ENCODE peak calls at places on chromosome 22, in ten cellular contexts. One of them, this sample, is unnamed.

GRCh38 chr22:32803020-32803758 is 1.7 kb downstream of the TIMP3 start:
- DNase-seq in AG09319: no peak
- DNase-seq in EH: peak
- DNase-seq in activated T-cell treated with anti-CD3 and anti-CD28 coated beads, Interleukin-2, amount 50 U/mL, for 1 hour: no peak
- DNase-seq in posterior vena cava: no peak
- DNase-seq in kidney: no peak
- DNase-seq in activated CD4-positive, alpha-beta T cell treated with anti-CD3 and anti-CD28 coated beads for 36 hours: no peak
- DNase-seq in fibroblast of lung: peak
- DNase-seq in spleen: no peak
- DNase-seq in stimulated activated CD8-positive, alpha-beta memory T cell treated with anti-CD3 and anti-CD28 coated beads, Interleukin-4, amount 100 ng/mL, for 24 hours: no peak
- DNase-seq in this sample: no peak

GRCh38 chr22:42895087-42895486 is 38.0 kb upstream of the ARFGAP3 start:
- DNase-seq in AG09319: no peak
- DNase-seq in EH: no peak
- DNase-seq in activated T-cell treated with anti-CD3 and anti-CD28 coated beads, Interleukin-2, amount 50 U/mL, for 1 hour: no peak
- DNase-seq in posterior vena cava: no peak
- DNase-seq in kidney: no peak
- DNase-seq in activated CD4-positive, alpha-beta T cell treated with anti-CD3 and anti-CD28 coated beads for 36 hours: peak
- DNase-seq in fibroblast of lung: no peak
- DNase-seq in spleen: no peak
- DNase-seq in stimulated activated CD8-positive, alpha-beta memory T cell treated with anti-CD3 and anti-CD28 coated beads, Interleukin-4, amount 100 ng/mL, for 24 hours: peak
- DNase-seq in this sample: no peak

GRCh38 chr22:45640941-45641621 is 30.6 kb upstream of the ATXN10 start:
- DNase-seq in AG09319: no peak
- DNase-seq in EH: no peak
- DNase-seq in activated T-cell treated with anti-CD3 and anti-CD28 coated beads, Interleukin-2, amount 50 U/mL, for 1 hour: no peak
- DNase-seq in posterior vena cava: peak
- DNase-seq in kidney: no peak
- DNase-seq in activated CD4-positive, alpha-beta T cell treated with anti-CD3 and anti-CD28 coated beads for 36 hours: no peak
- DNase-seq in fibroblast of lung: no peak
- DNase-seq in spleen: no peak
- DNase-seq in stimulated activated CD8-positive, alpha-beta memory T cell treated with anti-CD3 and anti-CD28 coated beads, Interleukin-4, amount 100 ng/mL, for 24 hours: no peak
- DNase-seq in this sample: peak

GRCh38 chr22:42939941-42940653 is 74.9 kb downstream of the PACSIN2 start:
- DNase-seq in AG09319: no peak
- DNase-seq in EH: peak
- DNase-seq in activated T-cell treated with anti-CD3 and anti-CD28 coated beads, Interleukin-2, amount 50 U/mL, for 1 hour: no peak
- DNase-seq in posterior vena cava: no peak
- DNase-seq in kidney: peak
- DNase-seq in activated CD4-positive, alpha-beta T cell treated with anti-CD3 and anti-CD28 coated beads for 36 hours: no peak
- DNase-seq in fibroblast of lung: peak
- DNase-seq in spleen: no peak
- DNase-seq in stimulated activated CD8-positive, alpha-beta memory T cell treated with anti-CD3 and anti-CD28 coated beads, Interleukin-4, amount 100 ng/mL, for 24 hours: no peak
- DNase-seq in this sample: peak

GRCh38 chr22:46547179-46547882 is 9.9 kb upstream of the CELSR1 start:
- DNase-seq in AG09319: no peak
- DNase-seq in EH: peak
- DNase-seq in activated T-cell treated with anti-CD3 and anti-CD28 coated beads, Interleukin-2, amount 50 U/mL, for 1 hour: no peak
- DNase-seq in posterior vena cava: peak
- DNase-seq in kidney: peak
- DNase-seq in activated CD4-positive, alpha-beta T cell treated with anti-CD3 and anti-CD28 coated beads for 36 hours: no peak
- DNase-seq in fibroblast of lung: peak
- DNase-seq in spleen: peak
- DNase-seq in stimulated activated CD8-positive, alpha-beta memory T cell treated with anti-CD3 and anti-CD28 coated beads, Interleukin-4, amount 100 ng/mL, for 24 hours: no peak
- DNase-seq in this sample: no peak

GRCh38 chr22:37636186-37636948 is 3.1 kb upstream of the SH3BP1 start:
- DNase-seq in AG09319: no peak
- DNase-seq in EH: peak
- DNase-seq in activated T-cell treated with anti-CD3 and anti-CD28 coated beads, Interleukin-2, amount 50 U/mL, for 1 hour: no peak
- DNase-seq in posterior vena cava: no peak
- DNase-seq in kidney: no peak
- DNase-seq in activated CD4-positive, alpha-beta T cell treated with anti-CD3 and anti-CD28 coated beads for 36 hours: peak
- DNase-seq in fibroblast of lung: peak
- DNase-seq in spleen: peak
- DNase-seq in stimulated activated CD8-positive, alpha-beta memory T cell treated with anti-CD3 and anti-CD28 coated beads, Interleukin-4, amount 100 ng/mL, for 24 hours: no peak
- DNase-seq in this sample: no peak

GRCh38 chr22:35258144-35258988 is 1.1 kb downstream of the HMGXB4 start:
- DNase-seq in AG09319: no peak
- DNase-seq in EH: peak
- DNase-seq in activated T-cell treated with anti-CD3 and anti-CD28 coated beads, Interleukin-2, amount 50 U/mL, for 1 hour: no peak
- DNase-seq in posterior vena cava: no peak
- DNase-seq in kidney: no peak
- DNase-seq in activated CD4-positive, alpha-beta T cell treated with anti-CD3 and anti-CD28 coated beads for 36 hours: peak
- DNase-seq in fibroblast of lung: peak
- DNase-seq in spleen: no peak
- DNase-seq in stimulated activated CD8-positive, alpha-beta memory T cell treated with anti-CD3 and anti-CD28 coated beads, Interleukin-4, amount 100 ng/mL, for 24 hours: no peak
- DNase-seq in this sample: no peak

GRCh38 chr22:23137905-23138520 is 3.8 kb downstream of the RSPH14 start:
- DNase-seq in AG09319: no peak
- DNase-seq in EH: peak
- DNase-seq in activated T-cell treated with anti-CD3 and anti-CD28 coated beads, Interleukin-2, amount 50 U/mL, for 1 hour: peak
- DNase-seq in posterior vena cava: no peak
- DNase-seq in kidney: no peak
- DNase-seq in activated CD4-positive, alpha-beta T cell treated with anti-CD3 and anti-CD28 coated beads for 36 hours: peak
- DNase-seq in fibroblast of lung: no peak
- DNase-seq in spleen: no peak
- DNase-seq in stimulated activated CD8-positive, alpha-beta memory T cell treated with anti-CD3 and anti-CD28 coated beads, Interleukin-4, amount 100 ng/mL, for 24 hours: no peak
- DNase-seq in this sample: no peak

GRCh38 chr22:29030618-29031235 is 30.9 kb downstream of the C22orf31 start:
- DNase-seq in AG09319: no peak
- DNase-seq in EH: peak
- DNase-seq in activated T-cell treated with anti-CD3 and anti-CD28 coated beads, Interleukin-2, amount 50 U/mL, for 1 hour: no peak
- DNase-seq in posterior vena cava: peak
- DNase-seq in kidney: peak
- DNase-seq in activated CD4-positive, alpha-beta T cell treated with anti-CD3 and anti-CD28 coated beads for 36 hours: peak
- DNase-seq in fibroblast of lung: peak
- DNase-seq in spleen: peak
- DNase-seq in stimulated activated CD8-positive, alpha-beta memory T cell treated with anti-CD3 and anti-CD28 coated beads, Interleukin-4, amount 100 ng/mL, for 24 hours: no peak
- DNase-seq in this sample: peak

GRCh38 chr22:38129856-38130255 is 19.4 kb upstream of the BAIAP2L2 start:
- DNase-seq in AG09319: no peak
- DNase-seq in EH: no peak
- DNase-seq in activated T-cell treated with anti-CD3 and anti-CD28 coated beads, Interleukin-2, amount 50 U/mL, for 1 hour: no peak
- DNase-seq in posterior vena cava: no peak
- DNase-seq in kidney: no peak
- DNase-seq in activated CD4-positive, alpha-beta T cell treated with anti-CD3 and anti-CD28 coated beads for 36 hours: no peak
- DNase-seq in fibroblast of lung: no peak
- DNase-seq in spleen: no peak
- DNase-seq in stimulated activated CD8-positive, alpha-beta memory T cell treated with anti-CD3 and anti-CD28 coated beads, Interleukin-4, amount 100 ng/mL, for 24 hours: no peak
- DNase-seq in this sample: no peak

GRCh38 chr22:38824587-38824986 is 19.2 kb downstream of the NPTXR start:
- DNase-seq in AG09319: peak
- DNase-seq in EH: peak
- DNase-seq in activated T-cell treated with anti-CD3 and anti-CD28 coated beads, Interleukin-2, amount 50 U/mL, for 1 hour: peak
- DNase-seq in posterior vena cava: peak
- DNase-seq in kidney: peak
- DNase-seq in activated CD4-positive, alpha-beta T cell treated with anti-CD3 and anti-CD28 coated beads for 36 hours: peak
- DNase-seq in fibroblast of lung: peak
- DNase-seq in spleen: no peak
- DNase-seq in stimulated activated CD8-positive, alpha-beta memory T cell treated with anti-CD3 and anti-CD28 coated beads, Interleukin-4, amount 100 ng/mL, for 24 hours: peak
- DNase-seq in this sample: no peak

GRCh38 chr22:49820984-49821383 is 6.7 kb downstream of the BRD1 start:
- DNase-seq in AG09319: no peak
- DNase-seq in EH: no peak
- DNase-seq in activated T-cell treated with anti-CD3 and anti-CD28 coated beads, Interleukin-2, amount 50 U/mL, for 1 hour: no peak
- DNase-seq in posterior vena cava: no peak
- DNase-seq in kidney: no peak
- DNase-seq in activated CD4-positive, alpha-beta T cell treated with anti-CD3 and anti-CD28 coated beads for 36 hours: no peak
- DNase-seq in fibroblast of lung: no peak
- DNase-seq in spleen: no peak
- DNase-seq in stimulated activated CD8-positive, alpha-beta memory T cell treated with anti-CD3 and anti-CD28 coated beads, Interleukin-4, amount 100 ng/mL, for 24 hours: no peak
- DNase-seq in this sample: no peak

GRCh38 chr22:24506802-24507438 is 11.8 kb downstream of the UPB1 start:
- DNase-seq in AG09319: no peak
- DNase-seq in EH: peak
- DNase-seq in activated T-cell treated with anti-CD3 and anti-CD28 coated beads, Interleukin-2, amount 50 U/mL, for 1 hour: no peak
- DNase-seq in posterior vena cava: no peak
- DNase-seq in kidney: peak
- DNase-seq in activated CD4-positive, alpha-beta T cell treated with anti-CD3 and anti-CD28 coated beads for 36 hours: no peak
- DNase-seq in fibroblast of lung: peak
- DNase-seq in spleen: no peak
- DNase-seq in stimulated activated CD8-positive, alpha-beta memory T cell treated with anti-CD3 and anti-CD28 coated beads, Interleukin-4, amount 100 ng/mL, for 24 hours: no peak
- DNase-seq in this sample: no peak

GRCh38 chr22:23772315-23773246 is at the start of gene MMP11:
- DNase-seq in AG09319: no peak
- DNase-seq in EH: peak
- DNase-seq in activated T-cell treated with anti-CD3 and anti-CD28 coated beads, Interleukin-2, amount 50 U/mL, for 1 hour: peak
- DNase-seq in posterior vena cava: peak
- DNase-seq in kidney: peak
- DNase-seq in activated CD4-positive, alpha-beta T cell treated with anti-CD3 and anti-CD28 coated beads for 36 hours: peak
- DNase-seq in fibroblast of lung: no peak
- DNase-seq in spleen: peak
- DNase-seq in stimulated activated CD8-positive, alpha-beta memory T cell treated with anti-CD3 and anti-CD28 coated beads, Interleukin-4, amount 100 ng/mL, for 24 hours: peak
- DNase-seq in this sample: peak

GRCh38 chr22:17969732-17970131 is 54.6 kb downstream of the MICAL3 start:
- DNase-seq in AG09319: peak
- DNase-seq in EH: peak
- DNase-seq in activated T-cell treated with anti-CD3 and anti-CD28 coated beads, Interleukin-2, amount 50 U/mL, for 1 hour: no peak
- DNase-seq in posterior vena cava: no peak
- DNase-seq in kidney: no peak
- DNase-seq in activated CD4-positive, alpha-beta T cell treated with anti-CD3 and anti-CD28 coated beads for 36 hours: no peak
- DNase-seq in fibroblast of lung: peak
- DNase-seq in spleen: peak
- DNase-seq in stimulated activated CD8-positive, alpha-beta memory T cell treated with anti-CD3 and anti-CD28 coated beads, Interleukin-4, amount 100 ng/mL, for 24 hours: no peak
- DNase-seq in this sample: no peak

GRCh38 chr22:28819253-28820096 is 19.1 kb upstream of the XBP1 start:
- DNase-seq in AG09319: no peak
- DNase-seq in EH: no peak
- DNase-seq in activated T-cell treated with anti-CD3 and anti-CD28 coated beads, Interleukin-2, amount 50 U/mL, for 1 hour: no peak
- DNase-seq in posterior vena cava: no peak
- DNase-seq in kidney: peak
- DNase-seq in activated CD4-positive, alpha-beta T cell treated with anti-CD3 and anti-CD28 coated beads for 36 hours: no peak
- DNase-seq in fibroblast of lung: no peak
- DNase-seq in spleen: peak
- DNase-seq in stimulated activated CD8-positive, alpha-beta memory T cell treated with anti-CD3 and anti-CD28 coated beads, Interleukin-4, amount 100 ng/mL, for 24 hours: no peak
- DNase-seq in this sample: no peak

GRCh38 chr22:32325416-32325801 is 32.3 kb upstream of the RFPL3 start:
- DNase-seq in AG09319: no peak
- DNase-seq in EH: no peak
- DNase-seq in activated T-cell treated with anti-CD3 and anti-CD28 coated beads, Interleukin-2, amount 50 U/mL, for 1 hour: no peak
- DNase-seq in posterior vena cava: peak
- DNase-seq in kidney: peak
- DNase-seq in activated CD4-positive, alpha-beta T cell treated with anti-CD3 and anti-CD28 coated beads for 36 hours: no peak
- DNase-seq in fibroblast of lung: no peak
- DNase-seq in spleen: peak
- DNase-seq in stimulated activated CD8-positive, alpha-beta memory T cell treated with anti-CD3 and anti-CD28 coated beads, Interleukin-4, amount 100 ng/mL, for 24 hours: no peak
- DNase-seq in this sample: peak

GRCh38 chr22:39530692-39531331 is 1.7 kb downstream of the RPS19BP1 start:
- DNase-seq in AG09319: no peak
- DNase-seq in EH: peak
- DNase-seq in activated T-cell treated with anti-CD3 and anti-CD28 coated beads, Interleukin-2, amount 50 U/mL, for 1 hour: no peak
- DNase-seq in posterior vena cava: no peak
- DNase-seq in kidney: peak
- DNase-seq in activated CD4-positive, alpha-beta T cell treated with anti-CD3 and anti-CD28 coated beads for 36 hours: no peak
- DNase-seq in fibroblast of lung: peak
- DNase-seq in spleen: no peak
- DNase-seq in stimulated activated CD8-positive, alpha-beta memory T cell treated with anti-CD3 and anti-CD28 coated beads, Interleukin-4, amount 100 ng/mL, for 24 hours: no peak
- DNase-seq in this sample: no peak

GRCh38 chr22:44523981-44524759 is 26.1 kb upstream of the RTL6 start:
- DNase-seq in AG09319: peak
- DNase-seq in EH: peak
- DNase-seq in activated T-cell treated with anti-CD3 and anti-CD28 coated beads, Interleukin-2, amount 50 U/mL, for 1 hour: no peak
- DNase-seq in posterior vena cava: peak
- DNase-seq in kidney: no peak
- DNase-seq in activated CD4-positive, alpha-beta T cell treated with anti-CD3 and anti-CD28 coated beads for 36 hours: no peak
- DNase-seq in fibroblast of lung: peak
- DNase-seq in spleen: no peak
- DNase-seq in stimulated activated CD8-positive, alpha-beta memory T cell treated with anti-CD3 and anti-CD28 coated beads, Interleukin-4, amount 100 ng/mL, for 24 hours: no peak
- DNase-seq in this sample: no peak

GRCh38 chr22:47604563-47604962 is 842.1 kb downstream of the TBC1D22A start:
- DNase-seq in AG09319: no peak
- DNase-seq in EH: no peak
- DNase-seq in activated T-cell treated with anti-CD3 and anti-CD28 coated beads, Interleukin-2, amount 50 U/mL, for 1 hour: no peak
- DNase-seq in posterior vena cava: no peak
- DNase-seq in kidney: peak
- DNase-seq in activated CD4-positive, alpha-beta T cell treated with anti-CD3 and anti-CD28 coated beads for 36 hours: no peak
- DNase-seq in fibroblast of lung: no peak
- DNase-seq in spleen: no peak
- DNase-seq in stimulated activated CD8-positive, alpha-beta memory T cell treated with anti-CD3 and anti-CD28 coated beads, Interleukin-4, amount 100 ng/mL, for 24 hours: no peak
- DNase-seq in this sample: peak

GRCh38 chr22:27850000-27850465 is 48.5 kb upstream of the MN1 start:
- DNase-seq in AG09319: no peak
- DNase-seq in EH: no peak
- DNase-seq in activated T-cell treated with anti-CD3 and anti-CD28 coated beads, Interleukin-2, amount 50 U/mL, for 1 hour: no peak
- DNase-seq in posterior vena cava: no peak
- DNase-seq in kidney: no peak
- DNase-seq in activated CD4-positive, alpha-beta T cell treated with anti-CD3 and anti-CD28 coated beads for 36 hours: no peak
- DNase-seq in fibroblast of lung: no peak
- DNase-seq in spleen: no peak
- DNase-seq in stimulated activated CD8-positive, alpha-beta memory T cell treated with anti-CD3 and anti-CD28 coated beads, Interleukin-4, amount 100 ng/mL, for 24 hours: no peak
- DNase-seq in this sample: no peak

GRCh38 chr22:39416319-39416718 is 16.7 kb downstream of the TAB1 start:
- DNase-seq in AG09319: no peak
- DNase-seq in EH: no peak
- DNase-seq in activated T-cell treated with anti-CD3 and anti-CD28 coated beads, Interleukin-2, amount 50 U/mL, for 1 hour: no peak
- DNase-seq in posterior vena cava: peak
- DNase-seq in kidney: peak
- DNase-seq in activated CD4-positive, alpha-beta T cell treated with anti-CD3 and anti-CD28 coated beads for 36 hours: peak
- DNase-seq in fibroblast of lung: no peak
- DNase-seq in spleen: peak
- DNase-seq in stimulated activated CD8-positive, alpha-beta memory T cell treated with anti-CD3 and anti-CD28 coated beads, Interleukin-4, amount 100 ng/mL, for 24 hours: no peak
- DNase-seq in this sample: no peak

This sample was measured in upper lobe of right lung.